ENCODE peak calls at places on chromosomes 5 and 9, in four cellular contexts. One of them, this sample, is unnamed. For H3K4me1, the result is how much of the 10 kb centered on the place peaks cover.

GRCh38 chr9:2087500-2088313 is 72.6 kb downstream of the SMARCA2 start:
- DNase-seq in CD8-positive, alpha-beta T cell: no peak
- DNase-seq in sigmoid colon: no peak
- DNase-seq in HAP-1: peak
- DNase-seq in this sample: no peak

GRCh38 chr5:94793113-94793815 is 174.8 kb downstream of the SLF1 start:
- DNase-seq in CD8-positive, alpha-beta T cell: peak
- DNase-seq in HAP-1: no peak
- DNase-seq in sigmoid colon: no peak
- DNase-seq in this sample: no peak

GRCh38 chr5:174529925-174530681 is 194.3 kb upstream of the MSX2 start:
- DNase-seq in sigmoid colon: no peak
- DNase-seq in CD8-positive, alpha-beta T cell: no peak
- DNase-seq in HAP-1: no peak
- DNase-seq in this sample: no peak

GRCh38 chr9:110291921-110292575 is 35.7 kb upstream of the TXN start:
- DNase-seq in CD8-positive, alpha-beta T cell: no peak
- DNase-seq in HAP-1: no peak
- DNase-seq in sigmoid colon: no peak
- DNase-seq in this sample: no peak

GRCh38 chr9:89759563-89759962 is 154.8 kb downstream of the GADD45G start:
- DNase-seq in sigmoid colon: no peak
- DNase-seq in HAP-1: peak
- DNase-seq in CD8-positive, alpha-beta T cell: no peak
- DNase-seq in this sample: no peak

GRCh38 chr5:137367951-137368350 is 131.2 kb downstream of the SPOCK1 start:
- DNase-seq in sigmoid colon: no peak
- DNase-seq in CD8-positive, alpha-beta T cell: no peak
- DNase-seq in HAP-1: no peak
- DNase-seq in this sample: no peak

GRCh38 chr9:17757816-17758215 is 178.9 kb downstream of the SH3GL2 start:
- DNase-seq in sigmoid colon: no peak
- DNase-seq in HAP-1: no peak
- DNase-seq in CD8-positive, alpha-beta T cell: no peak
- DNase-seq in this sample: no peak

GRCh38 chr5:565782-566445 is 41.7 kb upstream of the SLC9A3 start:
- DNase-seq in CD8-positive, alpha-beta T cell: no peak
- DNase-seq in HAP-1: no peak
- DNase-seq in sigmoid colon: peak
- DNase-seq in this sample: peak

GRCh38 chr9:75636427-75637045 is 253.9 kb upstream of the PCSK5 start:
- DNase-seq in sigmoid colon: no peak
- DNase-seq in HAP-1: no peak
- DNase-seq in CD8-positive, alpha-beta T cell: no peak
- DNase-seq in this sample: no peak

GRCh38 chr9:125700791-125701190 is 6.2 kb downstream of the MAPKAP1 start:
- DNase-seq in HAP-1: no peak
- DNase-seq in CD8-positive, alpha-beta T cell: no peak
- DNase-seq in sigmoid colon: no peak
- DNase-seq in this sample: no peak

GRCh38 chr5:61866930-61867329 is 439.1 kb upstream of the KIF2A start:
- DNase-seq in HAP-1: no peak
- DNase-seq in CD8-positive, alpha-beta T cell: no peak
- DNase-seq in sigmoid colon: no peak
- DNase-seq in this sample: no peak

GRCh38 chr5:55104036-55104767 is 1.8 kb downstream of the GZMA start:
- DNase-seq in HAP-1: no peak
- DNase-seq in sigmoid colon: no peak
- DNase-seq in CD8-positive, alpha-beta T cell: no peak
- DNase-seq in this sample: no peak

GRCh38 chr5:122154491-122154890 is 25.1 kb downstream of the ZNF474 start:
- DNase-seq in sigmoid colon: no peak
- DNase-seq in HAP-1: no peak
- DNase-seq in CD8-positive, alpha-beta T cell: no peak
- DNase-seq in this sample: no peak

DNA sequence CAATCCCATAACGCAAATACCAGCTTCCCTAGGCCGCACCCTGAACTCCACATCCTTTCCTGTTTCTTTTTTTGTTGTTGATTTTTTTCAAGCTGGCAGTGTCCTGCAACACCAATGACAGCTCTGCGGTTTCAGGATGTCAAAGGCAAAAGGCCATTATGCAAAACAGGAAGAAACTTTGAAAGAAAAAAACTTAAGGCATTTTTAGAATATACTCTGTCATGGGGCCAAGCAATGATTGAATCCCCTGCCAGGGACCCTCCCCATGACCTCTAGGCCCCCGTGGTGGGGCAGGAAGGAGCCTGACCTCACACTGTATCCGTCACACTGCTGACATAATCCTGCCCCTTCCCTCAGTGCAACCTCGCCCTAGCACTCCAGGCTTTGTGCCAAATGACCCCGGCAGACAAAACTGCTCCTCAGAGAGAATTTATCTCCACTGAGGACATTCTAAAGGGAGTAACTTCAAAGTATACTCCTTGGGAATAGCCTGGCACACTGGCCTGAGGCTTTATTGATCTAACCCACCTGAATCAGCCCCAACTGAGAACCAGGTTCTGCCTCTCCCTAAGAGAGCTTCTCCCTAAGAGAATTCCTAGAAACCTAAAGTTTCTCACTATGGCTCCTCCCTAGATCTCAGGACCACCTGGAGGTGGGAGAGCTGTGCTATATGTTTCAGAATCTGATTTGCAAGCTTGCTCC is 7.9 kb downstream of the B4GALT1 start:
- DNase-seq in HAP-1: peak
- DNase-seq in CD8-positive, alpha-beta T cell: peak
- DNase-seq in sigmoid colon: peak
- DNase-seq in this sample: peak
- H3K4me1 ChIP-seq in HAP-1: under half
- H3K4me1 ChIP-seq in CD8-positive, alpha-beta T cell: half or more
- H3K4me1 ChIP-seq in sigmoid colon: half or more
- H3K4me1 ChIP-seq in this sample: half or more

GRCh38 chr5:16464664-16465543 is 696 bp downstream of the ZNF622 start:
- DNase-seq in sigmoid colon: no peak
- DNase-seq in HAP-1: peak
- DNase-seq in CD8-positive, alpha-beta T cell: peak
- DNase-seq in this sample: no peak
- H3K4me1 ChIP-seq in sigmoid colon: half or more
- H3K4me1 ChIP-seq in HAP-1: under half
- H3K4me1 ChIP-seq in CD8-positive, alpha-beta T cell: half or more
- H3K4me1 ChIP-seq in this sample: under half

GRCh38 chr5:6721442-6721841 is 8.2 kb downstream of the TENT4A start:
- DNase-seq in sigmoid colon: no peak
- DNase-seq in HAP-1: peak
- DNase-seq in CD8-positive, alpha-beta T cell: no peak
- DNase-seq in this sample: peak
- H3K4me1 ChIP-seq in sigmoid colon: half or more
- H3K4me1 ChIP-seq in HAP-1: under half
- H3K4me1 ChIP-seq in CD8-positive, alpha-beta T cell: half or more
- H3K4me1 ChIP-seq in this sample: under half

DNA sequence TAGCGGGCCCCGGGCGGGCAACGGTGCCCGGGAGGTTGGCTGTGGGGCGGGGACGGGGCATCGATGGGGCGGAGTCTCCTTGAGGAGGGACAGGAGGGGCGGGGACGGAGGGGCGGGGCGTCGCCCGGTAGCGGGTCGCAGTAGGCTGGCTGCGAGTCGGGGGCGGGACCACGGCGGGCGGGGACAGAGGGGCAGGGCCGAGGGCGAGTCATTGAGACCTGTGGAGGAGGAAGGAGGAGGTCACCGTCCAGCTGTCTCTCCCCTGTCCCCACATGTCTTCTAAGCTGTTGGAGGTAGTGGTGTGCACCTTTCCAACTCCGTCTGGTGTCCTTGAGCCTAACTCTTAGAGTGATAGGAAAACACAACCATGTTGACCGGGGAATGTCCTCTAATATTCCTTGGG is at the start of gene CRAT:
- DNase-seq in sigmoid colon: peak
- DNase-seq in CD8-positive, alpha-beta T cell: peak
- DNase-seq in HAP-1: peak
- DNase-seq in this sample: peak
- H3K4me1 ChIP-seq in sigmoid colon: under half
- H3K4me1 ChIP-seq in CD8-positive, alpha-beta T cell: under half
- H3K4me1 ChIP-seq in HAP-1: under half
- H3K4me1 ChIP-seq in this sample: under half

GRCh38 chr5:112965733-112966306 is 10.8 kb upstream of the DCP2 start:
- DNase-seq in HAP-1: no peak
- DNase-seq in sigmoid colon: no peak
- DNase-seq in CD8-positive, alpha-beta T cell: no peak
- DNase-seq in this sample: no peak
- H3K4me1 ChIP-seq in HAP-1: under half
- H3K4me1 ChIP-seq in sigmoid colon: under half
- H3K4me1 ChIP-seq in CD8-positive, alpha-beta T cell: under half
- H3K4me1 ChIP-seq in this sample: under half

GRCh38 chr5:76489877-76490688 is 87.0 kb downstream of the IQGAP2 start:
- DNase-seq in sigmoid colon: no peak
- DNase-seq in CD8-positive, alpha-beta T cell: no peak
- DNase-seq in HAP-1: peak
- DNase-seq in this sample: no peak
- H3K4me1 ChIP-seq in sigmoid colon: under half
- H3K4me1 ChIP-seq in CD8-positive, alpha-beta T cell: under half
- H3K4me1 ChIP-seq in HAP-1: under half
- H3K4me1 ChIP-seq in this sample: under half

GRCh38 chr9:133274236-133275104 is 531 bp downstream of the ABO start:
- DNase-seq in HAP-1: no peak
- DNase-seq in sigmoid colon: no peak
- DNase-seq in CD8-positive, alpha-beta T cell: no peak
- DNase-seq in this sample: no peak
- H3K4me1 ChIP-seq in HAP-1: under half
- H3K4me1 ChIP-seq in sigmoid colon: under half
- H3K4me1 ChIP-seq in CD8-positive, alpha-beta T cell: under half
- H3K4me1 ChIP-seq in this sample: under half

GRCh38 chr5:172890659-172891058 is 56.6 kb downstream of the ERGIC1 start:
- DNase-seq in sigmoid colon: no peak
- DNase-seq in HAP-1: no peak
- DNase-seq in CD8-positive, alpha-beta T cell: no peak
- DNase-seq in this sample: no peak

GRCh38 chr5:172885594-172886340 is 51.7 kb downstream of the ERGIC1 start:
- DNase-seq in CD8-positive, alpha-beta T cell: no peak
- DNase-seq in sigmoid colon: peak
- DNase-seq in HAP-1: no peak
- DNase-seq in this sample: no peak

GRCh38 chr5:172886974-172887491 is 53.0 kb downstream of the ERGIC1 start:
- DNase-seq in HAP-1: no peak
- DNase-seq in sigmoid colon: peak
- DNase-seq in CD8-positive, alpha-beta T cell: no peak
- DNase-seq in this sample: no peak

GRCh38 chr5:172887735-172888134 is 53.7 kb downstream of the ERGIC1 start:
- DNase-seq in CD8-positive, alpha-beta T cell: no peak
- DNase-seq in HAP-1: no peak
- DNase-seq in sigmoid colon: peak
- DNase-seq in this sample: no peak

DNA sequence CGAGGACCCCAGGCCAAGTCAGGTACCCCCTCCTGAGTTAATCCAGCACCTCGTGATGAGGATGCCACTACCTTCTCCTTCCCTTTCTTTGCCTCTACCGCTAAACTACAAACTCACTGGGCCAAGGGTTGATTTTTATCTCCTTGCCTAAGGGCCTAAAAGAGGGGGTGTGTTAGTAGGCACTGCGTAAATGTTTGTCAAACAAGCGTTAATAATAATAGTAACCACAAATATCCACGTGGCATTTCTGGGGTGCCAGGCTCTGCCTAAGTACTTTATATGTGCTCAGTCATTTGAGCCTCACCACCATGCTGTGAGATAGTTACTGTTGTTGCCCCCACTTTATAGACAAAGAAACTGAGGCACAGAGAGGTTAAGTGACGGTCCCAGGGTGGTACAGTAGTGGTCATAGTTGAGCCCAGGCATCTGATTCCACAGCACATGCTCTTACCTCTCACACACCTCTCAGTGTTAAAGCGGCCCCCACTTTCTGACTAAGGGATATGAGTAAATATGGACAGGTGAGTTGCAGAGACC is 52.4 kb downstream of the ERGIC1 start:
- DNase-seq in HAP-1: no peak
- DNase-seq in sigmoid colon: no peak
- DNase-seq in CD8-positive, alpha-beta T cell: no peak
- DNase-seq in this sample: no peak
- H3K4me1 ChIP-seq in HAP-1: under half
- H3K4me1 ChIP-seq in sigmoid colon: under half
- H3K4me1 ChIP-seq in CD8-positive, alpha-beta T cell: under half
- H3K4me1 ChIP-seq in this sample: under half

This sample was measured in Peyer's patch.